ENCODE peak calls at places on chromosomes 6 and 20, in seven cellular contexts. X is pons; J is mesendoderm; Q is WTC11; G is AG10803; C is left ventricle myocardium superior; F is stimulated activated CD8-positive, alpha-beta memory T cell treated with anti-CD3 and anti-CD28 coated beads, Interleukin-7, amount 100 ng/mL, for 48 hours. R is an unnamed sample.

GRCh38 chr6:40894962-40895799 is 143.8 kb downstream of the UNC5CL start:
- DNase-seq in X (peak), J (peak), Q (peak), G (peak), C (peak), F (no peak), R (peak)

GRCh38 chr6:133243723-133244122 is 2.6 kb downstream of the EYA4 start:
- DNase-seq in X (no peak), J (no peak), Q (no peak), G (no peak), C (no peak), F (no peak), R (no peak)

GRCh38 chr20:1968958-1969357 is 24.9 kb downstream of the PDYN start:
- DNase-seq in X (no peak), J (no peak), Q (no peak), G (no peak), C (no peak), F (no peak), R (no peak)

GRCh38 chr6:37168163-37168758 is 1.7 kb upstream of the PIM1 start:
- DNase-seq in X (no peak), J (peak), Q (no peak), G (no peak), C (no peak), F (no peak), R (no peak)

GRCh38 chr6:23696946-23697345 is 429.1 kb upstream of the NRSN1 start:
- DNase-seq in X (no peak), J (no peak), Q (no peak), G (no peak), C (no peak), F (no peak), R (no peak)

GRCh38 chr20:31602779-31603441 is 2.2 kb upstream of the ID1 start:
- DNase-seq in X (no peak), J (no peak), Q (no peak), G (peak), C (no peak), F (peak), R (no peak)

GRCh38 chr6:163414367-163415175 is at the start of gene QKI:
- DNase-seq in X (peak), J (peak), Q (peak), G (peak), C (peak), F (peak), R (peak)

GRCh38 chr6:139124887-139125672 is 9.8 kb upstream of the HECA start:
- DNase-seq in X (peak), J (peak), Q (peak), G (peak), C (peak), F (peak), R (no peak)

GRCh38 chr6:71228461-71229041 is 60.1 kb upstream of the OGFRL1 start:
- DNase-seq in X (no peak), J (no peak), Q (no peak), G (peak), C (no peak), F (no peak), R (no peak)

GRCh38 chr20:2108498-2108897 is 6.9 kb downstream of the STK35 start:
- DNase-seq in X (no peak), J (no peak), Q (no peak), G (no peak), C (no peak), F (no peak), R (no peak)

GRCh38 chr6:110560239-110561015 is 84.0 kb upstream of the SLC22A16 start:
- DNase-seq in X (no peak), J (no peak), Q (no peak), G (no peak), C (no peak), F (no peak), R (no peak)

GRCh38 chr6:149211046-149211571 is 106.4 kb upstream of the TAB2 start:
- DNase-seq in X (no peak), J (no peak), Q (no peak), G (no peak), C (no peak), F (no peak), R (no peak)

GRCh38 chr6:108168501-108168979 is 2.7 kb downstream of the NR2E1 start:
- DNase-seq in X (no peak), J (peak), Q (peak), G (peak), C (peak), F (no peak), R (no peak)

GRCh38 chr6:150142304-150142656 is 564 bp upstream of the PPP1R14C start:
- DNase-seq in X (no peak), J (peak), Q (no peak), G (peak), C (no peak), F (no peak), R (peak)

GRCh38 chr6:41073968-41074691 is 1.4 kb downstream of the NFYA start:
- DNase-seq in X (peak), J (peak), Q (no peak), G (peak), C (no peak), F (no peak), R (peak)

R was measured in cerebellar cortex.